ENCODE peak calls at places on chromosomes 7 and 10, in ten cellular contexts. One of them, this sample, is unnamed.

GRCh38 chr7:102985176-102985783 is 72.5 kb downstream of the LRRC17 start:
- DNase-seq in fibroblast of lung: peak; percentile 68
- DNase-seq in PC-3: no peak
- DNase-seq in choroid plexus epithelial cell: no peak
- DNase-seq in HFF-Myc: no peak
- DNase-seq in psoas muscle: no peak
- DNase-seq in HL-60: no peak
- DNase-seq in cardiac muscle cell: no peak
- DNase-seq in lower leg skin: no peak
- DNase-seq in heart right ventricle: no peak
- DNase-seq in this sample: peak; percentile 37

GRCh38 chr10:43137701-43137970 is 609 bp upstream of the CSGALNACT2 start:
- DNase-seq in lower leg skin: no peak
- DNase-seq in heart right ventricle: peak; percentile 45
- DNase-seq in choroid plexus epithelial cell: peak; percentile 50
- DNase-seq in PC-3: peak; percentile 47
- DNase-seq in psoas muscle: peak; percentile 68
- DNase-seq in cardiac muscle cell: peak; percentile 78
- DNase-seq in HL-60: no peak
- DNase-seq in HFF-Myc: no peak
- DNase-seq in fibroblast of lung: peak; percentile 72
- DNase-seq in this sample: peak; percentile 76

GRCh38 chr7:29851487-29851886 is 45.2 kb downstream of the WIPF3 start:
- DNase-seq in psoas muscle: no peak
- DNase-seq in lower leg skin: no peak
- DNase-seq in PC-3: no peak
- DNase-seq in fibroblast of lung: no peak
- DNase-seq in cardiac muscle cell: no peak
- DNase-seq in heart right ventricle: peak; percentile 54
- DNase-seq in HFF-Myc: no peak
- DNase-seq in choroid plexus epithelial cell: no peak
- DNase-seq in HL-60: no peak
- DNase-seq in this sample: no peak

GRCh38 chr10:104351067-104351681 is 2.5 kb upstream of the CFAP58 start:
- DNase-seq in lower leg skin: peak; percentile 32
- DNase-seq in HFF-Myc: no peak
- DNase-seq in HL-60: peak; percentile 64
- DNase-seq in fibroblast of lung: peak; percentile 84
- DNase-seq in PC-3: peak; percentile 76
- DNase-seq in heart right ventricle: no peak
- DNase-seq in choroid plexus epithelial cell: peak; percentile 39
- DNase-seq in cardiac muscle cell: no peak
- DNase-seq in psoas muscle: no peak
- DNase-seq in this sample: peak; percentile 86

GRCh38 chr7:76063114-76063513 is 15.2 kb downstream of the MDH2 start:
- DNase-seq in cardiac muscle cell: no peak
- DNase-seq in HFF-Myc: no peak
- DNase-seq in heart right ventricle: no peak
- DNase-seq in HL-60: no peak
- DNase-seq in psoas muscle: no peak
- DNase-seq in lower leg skin: no peak
- DNase-seq in choroid plexus epithelial cell: no peak
- DNase-seq in PC-3: no peak
- DNase-seq in fibroblast of lung: no peak
- DNase-seq in this sample: no peak

GRCh38 chr7:104328308-104328969 is at the start of gene LHFPL3:
- DNase-seq in fibroblast of lung: peak; percentile 6
- DNase-seq in psoas muscle: no peak
- DNase-seq in HFF-Myc: no peak
- DNase-seq in lower leg skin: no peak
- DNase-seq in heart right ventricle: no peak
- DNase-seq in cardiac muscle cell: peak; percentile 26
- DNase-seq in HL-60: no peak
- DNase-seq in PC-3: no peak
- DNase-seq in choroid plexus epithelial cell: peak; percentile 0
- DNase-seq in this sample: peak; percentile 1

GRCh38 chr7:157568785-157569584 is 232.2 kb downstream of the DNAJB6 start:
- DNase-seq in PC-3: no peak
- DNase-seq in cardiac muscle cell: no peak
- DNase-seq in lower leg skin: peak; percentile 19
- DNase-seq in HFF-Myc: no peak
- DNase-seq in heart right ventricle: peak; percentile 66
- DNase-seq in fibroblast of lung: peak; percentile 59
- DNase-seq in HL-60: no peak
- DNase-seq in choroid plexus epithelial cell: peak; percentile 57
- DNase-seq in psoas muscle: peak; percentile 33
- DNase-seq in this sample: peak; percentile 18

GRCh38 chr7:154568346-154568745 is 434.6 kb downstream of the PAXIP1 start:
- DNase-seq in psoas muscle: no peak
- DNase-seq in cardiac muscle cell: no peak
- DNase-seq in fibroblast of lung: peak; percentile 35
- DNase-seq in HFF-Myc: no peak
- DNase-seq in lower leg skin: no peak
- DNase-seq in choroid plexus epithelial cell: no peak
- DNase-seq in heart right ventricle: no peak
- DNase-seq in HL-60: no peak
- DNase-seq in PC-3: no peak
- DNase-seq in this sample: no peak

GRCh38 chr7:57437581-57437980 is 12.4 kb upstream of the ZNF716 start:
- DNase-seq in HL-60: no peak
- DNase-seq in cardiac muscle cell: no peak
- DNase-seq in heart right ventricle: no peak
- DNase-seq in fibroblast of lung: no peak
- DNase-seq in PC-3: no peak
- DNase-seq in psoas muscle: no peak
- DNase-seq in lower leg skin: no peak
- DNase-seq in choroid plexus epithelial cell: no peak
- DNase-seq in HFF-Myc: no peak
- DNase-seq in this sample: no peak

GRCh38 chr7:78020874-78021249 is 222.3 kb downstream of the PHTF2 start:
- DNase-seq in choroid plexus epithelial cell: peak; percentile 6
- DNase-seq in fibroblast of lung: no peak
- DNase-seq in cardiac muscle cell: no peak
- DNase-seq in psoas muscle: no peak
- DNase-seq in lower leg skin: no peak
- DNase-seq in HFF-Myc: no peak
- DNase-seq in PC-3: no peak
- DNase-seq in heart right ventricle: no peak
- DNase-seq in HL-60: no peak
- DNase-seq in this sample: no peak

GRCh38 chr10:60816624-60817023 is 38.3 kb downstream of the CDK1 start:
- DNase-seq in lower leg skin: peak; percentile 63
- DNase-seq in choroid plexus epithelial cell: peak; percentile 96
- DNase-seq in psoas muscle: no peak
- DNase-seq in HFF-Myc: peak; percentile 84
- DNase-seq in HL-60: peak; percentile 45
- DNase-seq in PC-3: peak; percentile 97
- DNase-seq in cardiac muscle cell: peak; percentile 82
- DNase-seq in heart right ventricle: peak; percentile 72
- DNase-seq in fibroblast of lung: peak; percentile 81
- DNase-seq in this sample: peak; percentile 94

GRCh38 chr10:71724539-71724938 is 5.0 kb upstream of the C10orf105 start:
- DNase-seq in choroid plexus epithelial cell: no peak
- DNase-seq in psoas muscle: no peak
- DNase-seq in cardiac muscle cell: no peak
- DNase-seq in fibroblast of lung: no peak
- DNase-seq in HFF-Myc: no peak
- DNase-seq in heart right ventricle: no peak
- DNase-seq in lower leg skin: no peak
- DNase-seq in HL-60: no peak
- DNase-seq in PC-3: no peak
- DNase-seq in this sample: no peak

GRCh38 chr7:35565927-35566326 is 129.0 kb downstream of the HERPUD2 start:
- DNase-seq in heart right ventricle: no peak
- DNase-seq in lower leg skin: no peak
- DNase-seq in choroid plexus epithelial cell: peak; percentile 17
- DNase-seq in HL-60: no peak
- DNase-seq in cardiac muscle cell: no peak
- DNase-seq in HFF-Myc: peak; percentile 42
- DNase-seq in psoas muscle: no peak
- DNase-seq in fibroblast of lung: peak; percentile 1
- DNase-seq in PC-3: no peak
- DNase-seq in this sample: no peak

GRCh38 chr7:81664304-81664703 is 105.5 kb downstream of the HGF start:
- DNase-seq in HFF-Myc: no peak
- DNase-seq in HL-60: no peak
- DNase-seq in cardiac muscle cell: no peak
- DNase-seq in lower leg skin: no peak
- DNase-seq in fibroblast of lung: no peak
- DNase-seq in choroid plexus epithelial cell: no peak
- DNase-seq in psoas muscle: no peak
- DNase-seq in PC-3: no peak
- DNase-seq in heart right ventricle: no peak
- DNase-seq in this sample: no peak

GRCh38 chr7:81665236-81665635 is 104.6 kb downstream of the HGF start:
- DNase-seq in psoas muscle: no peak
- DNase-seq in fibroblast of lung: no peak
- DNase-seq in cardiac muscle cell: no peak
- DNase-seq in PC-3: no peak
- DNase-seq in HL-60: no peak
- DNase-seq in HFF-Myc: no peak
- DNase-seq in lower leg skin: no peak
- DNase-seq in heart right ventricle: no peak
- DNase-seq in choroid plexus epithelial cell: no peak
- DNase-seq in this sample: no peak

GRCh38 chr7:81662531-81662930 is 107.3 kb downstream of the HGF start:
- DNase-seq in PC-3: no peak
- DNase-seq in HFF-Myc: no peak
- DNase-seq in cardiac muscle cell: no peak
- DNase-seq in choroid plexus epithelial cell: peak; percentile 50
- DNase-seq in psoas muscle: no peak
- DNase-seq in HL-60: no peak
- DNase-seq in heart right ventricle: no peak
- DNase-seq in lower leg skin: no peak
- DNase-seq in fibroblast of lung: peak; percentile 10
- DNase-seq in this sample: no peak

GRCh38 chr7:81669476-81670105 is 100.3 kb downstream of the HGF start:
- DNase-seq in HFF-Myc: no peak
- DNase-seq in lower leg skin: no peak
- DNase-seq in psoas muscle: no peak
- DNase-seq in PC-3: no peak
- DNase-seq in choroid plexus epithelial cell: peak; percentile 43
- DNase-seq in fibroblast of lung: no peak
- DNase-seq in HL-60: no peak
- DNase-seq in heart right ventricle: no peak
- DNase-seq in cardiac muscle cell: no peak
- DNase-seq in this sample: no peak

DNA sequence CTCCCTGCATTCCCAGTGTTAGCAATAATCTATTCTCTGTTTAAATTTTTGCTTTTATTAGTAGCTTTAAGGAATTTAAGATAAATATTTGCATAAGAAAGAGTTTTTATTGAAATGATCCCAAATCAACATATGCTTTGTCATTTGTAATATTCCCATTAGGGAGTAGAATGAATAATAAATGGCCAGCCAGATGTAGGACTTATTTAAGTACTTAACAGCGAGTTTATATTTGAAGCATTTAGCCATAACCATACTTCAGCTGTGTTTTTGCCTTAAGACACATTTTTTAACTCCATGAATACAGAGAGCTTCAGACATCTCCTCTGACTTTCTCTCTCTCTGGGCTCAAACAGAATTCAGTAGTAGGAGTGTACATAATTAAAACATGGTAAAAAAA is 103.6 kb downstream of the HGF start:
- DNase-seq in choroid plexus epithelial cell: no peak
- DNase-seq in HL-60: no peak
- DNase-seq in fibroblast of lung: no peak
- DNase-seq in lower leg skin: no peak
- DNase-seq in heart right ventricle: no peak
- DNase-seq in HFF-Myc: no peak
- DNase-seq in psoas muscle: no peak
- DNase-seq in cardiac muscle cell: no peak
- DNase-seq in PC-3: no peak
- DNase-seq in this sample: no peak
- H3K4me3 ChIP-seq in choroid plexus epithelial cell: no peak overlapping the region
- H3K4me3 ChIP-seq in HL-60: no peak overlapping the region
- H3K4me3 ChIP-seq in fibroblast of lung: no peak overlapping the region
- H3K4me3 ChIP-seq in lower leg skin: no peak overlapping the region
- H3K4me3 ChIP-seq in heart right ventricle: no peak overlapping the region
- H3K4me3 ChIP-seq in HFF-Myc: no peak overlapping the region
- H3K4me3 ChIP-seq in psoas muscle: no peak overlapping the region
- H3K4me3 ChIP-seq in cardiac muscle cell: no peak overlapping the region
- H3K4me3 ChIP-seq in PC-3: no peak overlapping the region
- H3K4me3 ChIP-seq in this sample: no peak overlapping the region

GRCh38 chr7:101171442-101171837 is 6.1 kb upstream of the VGF start:
- DNase-seq in heart right ventricle: no peak
- DNase-seq in lower leg skin: no peak
- DNase-seq in psoas muscle: no peak
- DNase-seq in HFF-Myc: no peak
- DNase-seq in choroid plexus epithelial cell: no peak
- DNase-seq in fibroblast of lung: no peak
- DNase-seq in HL-60: no peak
- DNase-seq in cardiac muscle cell: no peak
- DNase-seq in PC-3: no peak
- DNase-seq in this sample: no peak
- TF ChIP-seq CTCF in heart right ventricle: no peak
- TF ChIP-seq CTCF in lower leg skin: no peak
- TF ChIP-seq CTCF in psoas muscle: no peak
- TF ChIP-seq CTCF in HFF-Myc: peak; percentile 30
- TF ChIP-seq CTCF in choroid plexus epithelial cell: peak; percentile 53
- TF ChIP-seq CTCF in fibroblast of lung: peak; percentile 32
- TF ChIP-seq CTCF in HL-60: no peak
- TF ChIP-seq CTCF in cardiac muscle cell: peak; percentile 32
- TF ChIP-seq CTCF in PC-3: peak; percentile 34
- TF ChIP-seq CTCF in this sample: peak; percentile 19

DNA sequence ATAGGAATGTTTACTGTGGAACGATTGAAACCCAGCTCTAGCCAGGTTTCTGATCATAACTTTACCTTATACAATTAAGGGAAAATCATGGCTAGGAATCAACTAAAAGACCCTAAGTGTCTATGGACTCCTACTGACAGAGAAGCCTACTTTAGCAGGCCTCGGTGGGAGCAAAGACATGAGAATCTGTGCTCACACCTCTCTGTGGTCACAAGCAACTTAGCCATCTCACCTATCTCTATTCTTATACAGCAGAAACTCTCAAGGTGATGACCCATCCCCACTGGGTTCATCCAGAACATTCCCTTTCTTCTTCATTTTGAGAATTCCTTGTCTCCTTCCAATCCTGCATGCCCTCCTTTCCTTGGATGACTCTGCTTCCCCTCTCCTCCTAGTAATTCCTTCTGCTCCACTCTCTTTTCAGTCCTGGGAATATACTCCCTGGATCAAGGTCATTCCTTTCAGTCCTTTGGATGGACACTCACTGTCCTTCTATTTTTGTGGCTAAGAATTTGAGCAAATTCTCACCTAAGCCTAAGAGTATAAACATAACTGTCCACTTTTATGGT is 2.9 kb downstream of the BLNK start:
- DNase-seq in lower leg skin: no peak
- DNase-seq in heart right ventricle: no peak
- DNase-seq in psoas muscle: no peak
- DNase-seq in HL-60: no peak
- DNase-seq in cardiac muscle cell: no peak
- DNase-seq in PC-3: no peak
- DNase-seq in fibroblast of lung: no peak
- DNase-seq in HFF-Myc: no peak
- DNase-seq in choroid plexus epithelial cell: no peak
- DNase-seq in this sample: no peak
- H3K4me3 ChIP-seq in lower leg skin: no peak overlapping the region
- H3K4me3 ChIP-seq in heart right ventricle: no peak overlapping the region
- H3K4me3 ChIP-seq in psoas muscle: no peak overlapping the region
- H3K4me3 ChIP-seq in HL-60: no peak overlapping the region
- H3K4me3 ChIP-seq in cardiac muscle cell: no peak overlapping the region
- H3K4me3 ChIP-seq in PC-3: no peak overlapping the region
- H3K4me3 ChIP-seq in fibroblast of lung: no peak overlapping the region
- H3K4me3 ChIP-seq in HFF-Myc: no peak overlapping the region
- H3K4me3 ChIP-seq in choroid plexus epithelial cell: no peak overlapping the region
- H3K4me3 ChIP-seq in this sample: no peak overlapping the region

GRCh38 chr7:65216469-65216868 is 157.2 kb upstream of the ZNF92 start:
- DNase-seq in psoas muscle: no peak
- DNase-seq in HL-60: no peak
- DNase-seq in HFF-Myc: peak; percentile 5
- DNase-seq in fibroblast of lung: peak; percentile 24
- DNase-seq in heart right ventricle: peak; percentile 32
- DNase-seq in choroid plexus epithelial cell: peak; percentile 62
- DNase-seq in lower leg skin: peak; percentile 24
- DNase-seq in PC-3: peak; percentile 65
- DNase-seq in cardiac muscle cell: peak; percentile 77
- DNase-seq in this sample: peak; percentile 41
- TF ChIP-seq CTCF in psoas muscle: peak; percentile 50
- TF ChIP-seq CTCF in HL-60: peak; percentile 17
- TF ChIP-seq CTCF in HFF-Myc: peak; percentile 60
- TF ChIP-seq CTCF in fibroblast of lung: peak; percentile 56
- TF ChIP-seq CTCF in heart right ventricle: peak; percentile 69
- TF ChIP-seq CTCF in choroid plexus epithelial cell: peak; percentile 79
- TF ChIP-seq CTCF in lower leg skin: no peak
- TF ChIP-seq CTCF in PC-3: peak; percentile 70
- TF ChIP-seq CTCF in cardiac muscle cell: peak; percentile 51
- TF ChIP-seq CTCF in this sample: peak; percentile 59